ENCODE peak calls at places on chromosomes 1 and 21, in eight cellular contexts. M is BJ; U is BE2C; Q is ELR; Z is SHP77 treated with DMSO at 0.1 percent for 48 hours; X is mucosa of gallbladder; D is GM03348; N is CD4-positive, alpha-beta T cell. V is an unnamed sample.

GRCh38 chr1:151989131-151989868 is 4.4 kb downstream of the S100A10 start:
- DNase-seq in X (peak), M (peak), D (peak), Q (peak), N (peak), Z (no peak), U (no peak), V (no peak)

GRCh38 chr1:9454094-9454418 is 85.2 kb upstream of the SLC25A33 start:
- DNase-seq in X (no peak), D (no peak), Z (no peak), Q (no peak), N (no peak), M (no peak), U (no peak), V (no peak)

GRCh38 chr1:204706838-204707509 is 21.4 kb upstream of the LRRN2 start:
- DNase-seq in Z (no peak), N (no peak), X (no peak), U (no peak), Q (no peak), M (no peak), D (no peak), V (no peak)

GRCh38 chr1:117600325-117600916 is 5.4 kb upstream of the TENT5C start:
- DNase-seq in Z (no peak), D (no peak), M (no peak), N (no peak), U (no peak), X (no peak), Q (no peak), V (no peak)

GRCh38 chr1:235127203-235127602 is 1.4 kb downstream of the TOMM20 start:
- DNase-seq in M (no peak), D (no peak), X (no peak), Z (no peak), N (no peak), Q (no peak), U (no peak), V (no peak)

GRCh38 chr1:203302461-203302860 is 2.9 kb upstream of the BTG2 start:
- DNase-seq in D (no peak), X (no peak), N (no peak), Q (no peak), U (no peak), M (no peak), Z (no peak), V (no peak)

GRCh38 chr1:243495442-243496172 is 239.8 kb downstream of the SDCCAG8 start:
- DNase-seq in X (peak), Z (no peak), U (no peak), D (peak), M (no peak), N (no peak), Q (no peak), V (no peak)

GRCh38 chr1:31765041-31765467 is 914 bp upstream of the ADGRB2 start:
- DNase-seq in X (no peak), D (no peak), N (no peak), U (peak), Z (peak), Q (no peak), M (no peak), V (no peak)

GRCh38 chr1:213652109-213652508 is 335.7 kb upstream of the PROX1 start:
- DNase-seq in U (no peak), Z (no peak), D (no peak), M (no peak), N (no peak), X (no peak), Q (no peak), V (no peak)

GRCh38 chr21:35585878-35586277 is 474.4 kb downstream of the SETD4 start:
- DNase-seq in Q (no peak), M (no peak), X (no peak), D (no peak), N (no peak), Z (no peak), U (no peak), V (no peak)

GRCh38 chr1:39411526-39411925 is 79.9 kb upstream of the BMP8A start:
- DNase-seq in N (no peak), Z (no peak), Q (no peak), U (no peak), M (no peak), D (no peak), X (no peak), V (no peak)

GRCh38 chr1:233598891-233599541 is 14.9 kb upstream of the KCNK1 start:
- DNase-seq in N (no peak), U (no peak), X (no peak), M (no peak), Z (no peak), Q (no peak), D (no peak), V (no peak)

GRCh38 chr1:155260276-155260675 is 1.9 kb downstream of the SCAMP3 start:
- DNase-seq in X (no peak), M (no peak), Q (no peak), D (no peak), N (no peak), U (no peak), Z (no peak), V (no peak)

GRCh38 chr21:26246073-26246472 is 75.5 kb upstream of the APP start:
- DNase-seq in X (no peak), N (no peak), M (no peak), D (no peak), Z (no peak), Q (no peak), U (no peak), V (no peak)